ENCODE peak calls at places on chromosomes 12 and 14, in six cellular contexts. A, F, Q, X, I and B are unnamed samples.

GRCh38 chr14:101481557-101481956 is 79.7 kb upstream of the DIO3 start:
- DNase-seq in A (no peak), F (no peak), Q (no peak), X (no peak), I (no peak), B (no peak)

GRCh38 chr12:11649413-11650278 is at the start of gene ETV6:
- DNase-seq in A (peak), F (peak), Q (peak), X (peak), I (peak), B (peak)

GRCh38 chr12:118432812-118433540 is 56.6 kb downstream of the SUDS3 start:
- DNase-seq in A (no peak), F (no peak), Q (no peak), X (no peak), I (no peak), B (no peak)

GRCh38 chr12:75974323-75975273 is 57.0 kb downstream of the PHLDA1 start:
- DNase-seq in A (no peak), F (no peak), Q (no peak), X (no peak), I (no peak), B (no peak)

GRCh38 chr14:72745546-72745945 is 148.4 kb downstream of the DPF3 start:
- DNase-seq in A (no peak), F (peak), Q (peak), X (no peak), I (no peak), B (no peak)

GRCh38 chr12:115659422-115659821 is 618.1 kb downstream of the MED13L start:
- DNase-seq in A (no peak), F (no peak), Q (no peak), X (no peak), I (no peak), B (no peak)

GRCh38 chr14:33287204-33287603 is 348.5 kb downstream of the NPAS3 start:
- DNase-seq in A (no peak), F (no peak), Q (no peak), X (no peak), I (no peak), B (no peak)

GRCh38 chr12:105292705-105293104 is 37.8 kb upstream of the C12orf75 start:
- DNase-seq in A (no peak), F (peak), Q (peak), X (no peak), I (no peak), B (no peak)

GRCh38 chr12:70398862-70399261 is 32.8 kb downstream of the KCNMB4 start:
- DNase-seq in A (no peak), F (no peak), Q (no peak), X (no peak), I (no peak), B (no peak)

GRCh38 chr12:122849352-122850047 is 14.2 kb downstream of the HIP1R start:
- DNase-seq in A (no peak), F (no peak), Q (no peak), X (no peak), I (no peak), B (no peak)

GRCh38 chr14:71754422-71755095 is 177.7 kb upstream of the RGS6 start:
- DNase-seq in A (no peak), F (no peak), Q (no peak), X (no peak), I (peak), B (no peak)

GRCh38 chr14:65867333-65867732 is 454.8 kb downstream of the FUT8 start:
- DNase-seq in A (no peak), F (no peak), Q (no peak), X (no peak), I (no peak), B (no peak)

GRCh38 chr14:58547649-58548048 is 90.1 kb upstream of the DACT1 start:
- DNase-seq in A (no peak), F (no peak), Q (no peak), X (no peak), I (no peak), B (no peak)

GRCh38 chr12:26606911-26607310 is 226.1 kb downstream of the ITPR2 start:
- DNase-seq in A (no peak), F (no peak), Q (no peak), X (no peak), I (no peak), B (no peak)

GRCh38 chr12:30967026-30967425 is 40.5 kb downstream of the TSPAN11 start:
- DNase-seq in A (no peak), F (no peak), Q (no peak), X (no peak), I (no peak), B (no peak)

GRCh38 chr14:60648169-60648933 is 926 bp downstream of the SIX1 start:
- DNase-seq in A (no peak), F (no peak), Q (no peak), X (peak), I (no peak), B (peak)

GRCh38 chr14:39302124-39302810 is 68.6 kb downstream of the MIA2 start:
- DNase-seq in A (no peak), F (peak), Q (no peak), X (no peak), I (no peak), B (no peak)

GRCh38 chr12:121787063-121787774 is 6.3 kb downstream of the RHOF start:
- DNase-seq in A (no peak), F (no peak), Q (no peak), X (no peak), I (peak), B (no peak)

GRCh38 chr12:89497467-89497866 is 27.1 kb downstream of the GALNT4 start:
- DNase-seq in A (no peak), F (peak), Q (no peak), X (no peak), I (no peak), B (no peak)

GRCh38 chr14:89504084-89504483 is 87.1 kb upstream of the FOXN3 start:
- DNase-seq in A (no peak), F (no peak), Q (no peak), X (no peak), I (no peak), B (no peak)

GRCh38 chr14:48325486-48325885 is 650.1 kb upstream of the MDGA2 start:
- DNase-seq in A (no peak), F (no peak), Q (no peak), X (no peak), I (no peak), B (no peak)

GRCh38 chr12:24039113-24039525 is 89.6 kb upstream of the SOX5 start:
- DNase-seq in A (no peak), F (peak), Q (peak), X (no peak), I (no peak), B (no peak)

GRCh38 chr14:59060841-59061240 is 127.6 kb upstream of the DAAM1 start:
- DNase-seq in A (no peak), F (no peak), Q (no peak), X (no peak), I (no peak), B (peak)

GRCh38 chr12:38161123-38162000 is 155.2 kb upstream of the ALG10B start:
- DNase-seq in A (no peak), F (no peak), Q (no peak), X (no peak), I (no peak), B (no peak)

GRCh38 chr12:105231396-105231795 is 4.6 kb downstream of the APPL2 start:
- DNase-seq in A (no peak), F (no peak), Q (no peak), X (no peak), I (no peak), B (no peak)

GRCh38 chr14:76812422-76813383 is at the start of gene ANGEL1:
- DNase-seq in A (peak), F (peak), Q (peak), X (peak), I (peak), B (peak)

GRCh38 chr12:72368719-72369505 is 96.7 kb downstream of the TRHDE start:
- DNase-seq in A (no peak), F (no peak), Q (no peak), X (no peak), I (no peak), B (no peak)

GRCh38 chr14:75147423-75148071 is 20.7 kb upstream of the NEK9 start:
- DNase-seq in A (no peak), F (peak), Q (peak), X (peak), I (no peak), B (no peak)

GRCh38 chr12:70576341-70577282 is 60.6 kb downstream of the PTPRB start:
- DNase-seq in A (peak), F (peak), Q (peak), X (no peak), I (peak), B (peak)

GRCh38 chr12:123816896-123817537 is 54.9 kb downstream of the DNAH10 start:
- DNase-seq in A (no peak), F (no peak), Q (no peak), X (no peak), I (no peak), B (no peak)

GRCh38 chr12:26196424-26196722 is 1.0 kb downstream of the SSPN start:
- DNase-seq in A (no peak), F (no peak), Q (peak), X (no peak), I (no peak), B (no peak)

GRCh38 chr14:62866376-62866775 is 178.9 kb downstream of the KCNH5 start:
- DNase-seq in A (no peak), F (no peak), Q (no peak), X (no peak), I (no peak), B (no peak)

DNA sequence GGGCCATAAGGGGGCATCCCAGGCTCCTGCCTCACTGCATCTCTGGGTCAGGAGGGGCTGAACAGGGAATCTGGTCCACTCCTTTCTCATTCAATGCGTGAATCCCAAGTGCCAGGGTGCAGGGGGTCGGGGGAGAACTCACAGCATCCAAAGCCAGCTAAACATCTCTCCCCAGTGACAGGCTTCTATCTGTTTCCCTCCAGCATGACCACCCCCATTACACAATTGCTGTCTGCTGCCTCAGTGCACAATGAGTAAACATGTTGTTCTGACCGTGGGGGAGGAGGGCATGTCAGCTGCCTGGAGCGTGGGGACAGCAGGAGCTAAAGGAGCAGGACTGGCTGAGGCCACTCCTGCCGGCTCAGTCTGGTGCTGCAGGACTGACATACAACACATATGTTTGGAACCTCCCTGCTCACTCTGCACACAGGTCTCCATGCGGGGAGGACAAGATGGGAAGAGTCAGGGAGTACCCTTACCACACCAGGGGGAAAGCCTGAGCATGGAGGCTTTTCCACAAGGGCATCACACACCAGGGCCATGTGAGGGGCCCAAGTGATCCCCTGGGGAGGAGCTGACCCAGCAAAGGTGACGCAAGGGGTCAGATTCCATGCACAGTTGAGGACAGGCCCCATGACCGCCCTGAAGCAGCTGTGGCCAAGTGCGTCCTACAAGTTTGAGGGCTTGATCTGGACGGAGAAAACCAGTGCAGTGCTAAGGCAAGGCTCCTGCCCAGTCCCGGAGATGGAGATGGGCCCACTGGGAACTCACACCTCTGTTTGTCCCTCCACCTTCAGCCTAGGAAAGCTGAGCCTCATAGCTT is 1.4 kb downstream of the TNS2 start:
- DNase-seq in A (no peak), F (peak), Q (peak), X (peak), I (no peak), B (no peak)
- TF ChIP-seq CTCF in A (no peak), F (peak), Q (peak), X (peak), I (no peak), B (no peak)

DNA sequence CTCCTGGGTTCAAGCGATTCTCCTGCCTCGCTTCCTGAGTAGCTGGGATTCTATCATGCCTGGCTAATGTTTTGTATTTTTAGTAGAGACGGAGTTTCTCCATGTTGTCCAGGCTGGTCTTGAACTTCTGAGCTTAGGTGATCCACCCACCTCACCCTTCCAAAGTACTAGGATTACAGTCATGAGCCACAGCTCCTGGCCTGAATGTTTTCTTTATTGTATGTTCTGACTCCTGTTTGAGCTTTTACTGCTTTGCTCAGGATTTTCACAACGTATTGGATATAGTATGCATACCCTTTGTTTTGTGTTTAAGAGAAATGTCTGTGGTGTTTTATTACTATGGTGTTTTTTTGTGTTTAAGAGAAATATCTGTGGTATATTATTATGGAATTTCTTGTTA is 37.2 kb downstream of the ATF7IP start:
- DNase-seq in A (no peak), F (no peak), Q (no peak), X (no peak), I (no peak), B (no peak)
- TF ChIP-seq CTCF in A (no peak), F (no peak), Q (no peak), X (no peak), I (no peak), B (no peak)

DNA sequence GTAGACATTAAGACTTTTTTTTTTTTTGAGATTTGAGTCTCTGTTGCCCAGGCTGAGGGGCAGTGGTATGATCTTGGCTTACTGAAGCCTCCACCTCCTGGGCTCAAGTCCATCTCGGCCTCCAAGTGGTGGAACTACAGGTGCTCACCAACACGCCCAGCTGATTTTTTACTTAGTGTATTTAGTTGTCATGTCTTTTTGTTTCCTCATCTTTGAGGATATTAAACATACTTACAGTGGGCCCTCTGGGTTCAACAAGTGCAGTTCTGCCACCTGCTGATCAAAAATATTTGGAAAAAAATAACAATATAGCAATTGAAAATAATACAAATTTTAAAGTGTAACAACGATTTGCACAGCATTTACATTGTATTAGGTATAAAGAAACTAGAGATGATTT is 4.4 kb upstream of the B4GALNT1 start:
- DNase-seq in A (no peak), F (no peak), Q (no peak), X (no peak), I (no peak), B (no peak)
- TF ChIP-seq CTCF in A (no peak), F (no peak), Q (no peak), X (no peak), I (no peak), B (no peak)

DNA sequence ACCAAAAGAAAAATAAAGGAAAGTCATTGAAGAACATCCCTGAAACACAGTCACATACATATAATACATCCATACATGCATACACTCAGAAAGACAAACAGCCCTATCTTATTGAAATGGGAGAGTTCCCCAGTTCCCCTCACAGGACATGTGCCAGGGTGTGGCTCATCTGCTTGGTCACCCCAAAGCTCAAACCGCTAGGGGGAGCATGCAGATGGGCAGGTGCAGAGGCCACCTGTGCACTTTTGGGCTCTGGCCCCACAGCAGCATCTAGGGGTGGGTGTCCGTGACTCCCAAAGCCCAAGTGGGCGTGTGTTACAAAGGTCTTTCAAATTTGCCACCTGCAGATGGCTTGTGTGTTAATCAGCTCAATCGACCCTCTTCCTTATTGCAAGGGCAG is 75.2 kb downstream of the CMAS start:
- DNase-seq in A (no peak), F (no peak), Q (no peak), X (no peak), I (peak), B (peak)
- TF ChIP-seq CTCF in A (peak), F (peak), Q (peak), X (no peak), I (peak), B (peak)

GRCh38 chr12:65565601-65566560 is 258.4 kb upstream of the HMGA2 start:
- DNase-seq in A (peak), F (peak), Q (peak), X (no peak), I (no peak), B (no peak)
- TF ChIP-seq CTCF in A (no peak), F (no peak), Q (peak), X (no peak), I (no peak), B (no peak)

GRCh38 chr12:80941916-80942315 is 4.2 kb upstream of the LIN7A start:
- DNase-seq in A (no peak), F (no peak), Q (no peak), X (no peak), I (no peak), B (no peak)

GRCh38 chr12:80943345-80943744 is 5.6 kb upstream of the LIN7A start:
- DNase-seq in A (no peak), F (no peak), Q (no peak), X (no peak), I (no peak), B (no peak)

GRCh38 chr12:80946591-80946990 is 8.9 kb upstream of the LIN7A start:
- DNase-seq in A (no peak), F (peak), Q (peak), X (no peak), I (no peak), B (no peak)
- TF ChIP-seq CTCF in A (no peak), F (no peak), Q (peak), X (peak), I (peak), B (no peak)

GRCh38 chr12:49298160-49298559 is 3.2 kb downstream of the PRPH start:
- DNase-seq in A (no peak), F (no peak), Q (no peak), X (no peak), I (peak), B (peak)

GRCh38 chr12:49297695-49298060 is 2.7 kb downstream of the PRPH start:
- DNase-seq in A (no peak), F (no peak), Q (no peak), X (no peak), I (no peak), B (no peak)

GRCh38 chr12:49295087-49296001 is at the start of gene PRPH:
- DNase-seq in A (no peak), F (no peak), Q (no peak), X (no peak), I (no peak), B (peak)

GRCh38 chr12:49296034-49296835 is 1.3 kb downstream of the PRPH start:
- DNase-seq in A (no peak), F (no peak), Q (no peak), X (peak), I (peak), B (peak)

DNA sequence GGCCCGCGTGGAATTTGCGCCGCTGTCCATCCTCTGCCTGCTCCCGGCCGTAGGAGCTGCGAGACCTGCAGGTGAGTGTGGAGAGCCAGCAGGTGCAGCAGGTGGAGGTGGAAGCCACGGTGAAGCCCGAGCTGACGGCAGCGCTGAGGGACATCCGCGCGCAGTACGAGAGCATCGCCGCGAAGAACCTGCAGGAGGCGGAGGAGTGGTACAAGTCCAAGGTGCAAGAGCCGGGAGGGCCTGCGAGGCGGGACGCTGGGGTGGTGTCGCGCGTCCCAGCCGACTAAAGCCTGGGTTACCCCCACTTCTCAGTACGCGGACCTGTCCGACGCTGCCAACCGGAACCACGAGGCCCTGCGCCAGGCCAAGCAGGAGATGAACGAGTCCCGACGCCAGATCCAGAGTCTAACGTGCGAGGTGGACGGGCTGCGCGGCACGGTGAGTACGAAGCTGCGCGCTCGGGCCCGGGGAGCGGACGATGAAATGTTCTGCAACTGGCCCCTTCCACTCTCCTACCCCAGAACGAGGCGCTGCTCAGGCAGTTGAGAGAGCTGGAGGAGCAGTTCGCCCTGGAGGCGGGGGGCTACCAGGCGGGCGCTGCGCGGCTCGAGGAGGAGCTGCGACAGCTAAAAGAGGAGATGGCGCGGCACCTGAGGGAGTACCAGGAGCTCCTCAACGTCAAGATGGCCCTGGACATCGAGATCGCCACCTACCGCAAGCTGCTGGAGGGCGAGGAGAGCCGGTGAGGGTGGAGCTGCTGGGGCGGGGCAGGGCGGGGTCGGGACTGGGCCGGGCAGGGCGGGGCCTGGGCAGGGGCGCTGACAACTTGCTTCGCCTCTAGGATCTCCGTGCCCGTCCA is 2.1 kb downstream of the PRPH start:
- DNase-seq in A (no peak), F (no peak), Q (no peak), X (no peak), I (peak), B (peak)
- TF ChIP-seq CTCF in A (no peak), F (no peak), Q (no peak), X (no peak), I (no peak), B (no peak)

DNA sequence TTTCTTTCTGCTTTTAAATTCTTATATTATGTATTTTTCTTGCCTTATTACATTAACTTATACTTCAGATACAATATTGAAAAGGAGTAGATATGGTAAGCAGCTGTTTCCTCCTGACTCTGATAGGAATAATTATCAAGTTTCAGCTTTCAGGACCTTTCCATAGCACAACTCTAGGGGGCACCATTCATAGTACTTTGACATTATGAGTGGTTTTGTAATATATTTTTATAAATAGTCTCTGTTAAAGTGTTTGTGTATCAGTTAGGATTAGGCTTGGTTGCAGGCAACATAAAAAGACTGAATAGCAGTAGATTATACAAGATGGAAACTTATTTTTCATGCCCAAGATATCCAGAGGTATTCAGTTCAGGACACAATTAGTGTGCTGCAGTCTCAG is 27.9 kb upstream of the PARP11 start:
- DNase-seq in A (no peak), F (no peak), Q (no peak), X (no peak), I (no peak), B (no peak)
- TF ChIP-seq CTCF in A (no peak), F (no peak), Q (no peak), X (no peak), I (no peak), B (no peak)

GRCh38 chr14:64159588-64159987 is 134.6 kb downstream of the ESR2 start:
- DNase-seq in A (no peak), F (no peak), Q (no peak), X (no peak), I (no peak), B (no peak)
- TF ChIP-seq CTCF in A (no peak), F (no peak), Q (no peak), X (no peak), I (peak), B (peak)